ENCODE peak calls at places on chromosomes 2 and 18, in seven cellular contexts. F is dorsolateral prefrontal cortex, A is foreskin fibroblast, N is left ventricle myocardium inferior, C is fibroblast of the aortic adventitia, S is kidney epithelial cell, J is SJSA1. Y is an unnamed sample.

GRCh38 chr2:56183643-56184499 is at the start of gene CCDC85A:
- DNase-seq in F (peak; percentile 88), A (peak; percentile 42), N (peak; percentile 83), C (peak; percentile 78), S (no peak), J (peak; percentile 82), Y (peak; percentile 88)

GRCh38 chr2:120400546-120400945 is 54.6 kb downstream of the INHBB start:
- DNase-seq in F (no peak), A (no peak), N (no peak), C (no peak), S (no peak), J (peak; percentile 38), Y (no peak)

GRCh38 chr2:233471291-233472035 is 95.1 kb downstream of the USP40 start:
- DNase-seq in F (no peak), A (no peak), N (no peak), C (no peak), S (no peak), J (peak; percentile 23), Y (no peak)

GRCh38 chr2:179049203-179049545 is 763 bp downstream of the CCDC141 start:
- DNase-seq in F (no peak), A (no peak), N (no peak), C (no peak), S (no peak), J (no peak), Y (no peak)

GRCh38 chr18:12092398-12093229 is 1.0 kb upstream of the ANKRD62 start:
- DNase-seq in F (no peak), A (no peak), N (no peak), C (no peak), S (no peak), J (no peak), Y (no peak)

GRCh38 chr2:21280793-21281192 is 157.0 kb downstream of the TDRD15 start:
- DNase-seq in F (no peak), A (no peak), N (no peak), C (no peak), S (no peak), J (no peak), Y (no peak)

GRCh38 chr18:35010983-35011382 is 30.2 kb upstream of the MAPRE2 start:
- DNase-seq in F (no peak), A (no peak), N (no peak), C (peak; percentile 70), S (no peak), J (no peak), Y (no peak)

GRCh38 chr18:77146249-77147080 is 13.9 kb upstream of the MBP start:
- DNase-seq in F (no peak), A (no peak), N (no peak), C (no peak), S (no peak), J (no peak), Y (no peak)

GRCh38 chr18:52236134-52236533 is 103.9 kb upstream of the DCC start:
- DNase-seq in F (no peak), A (peak; percentile 47), N (no peak), C (no peak), S (no peak), J (no peak), Y (peak; percentile 74)

GRCh38 chr18:58213445-58213844 is 169.4 kb downstream of the NEDD4L start:
- DNase-seq in F (no peak), A (peak; percentile 88), N (no peak), C (peak; percentile 67), S (no peak), J (peak; percentile 79), Y (peak; percentile 93)

GRCh38 chr2:225010804-225011203 is 31.5 kb downstream of the DOCK10 start:
- DNase-seq in F (no peak), A (peak; percentile 68), N (no peak), C (peak; percentile 83), S (peak; percentile 47), J (no peak), Y (peak; percentile 93)

GRCh38 chr2:74374509-74375205 is 5.5 kb downstream of the DCTN1 start:
- DNase-seq in F (peak; percentile 96), A (peak; percentile 58), N (peak; percentile 78), C (peak; percentile 78), S (peak; percentile 65), J (no peak), Y (peak; percentile 50)

GRCh38 chr2:68948695-68949094 is 4.0 kb downstream of the GKN2 start:
- DNase-seq in F (no peak), A (no peak), N (no peak), C (no peak), S (no peak), J (no peak), Y (no peak)

GRCh38 chr18:54737986-54738385 is 90.3 kb upstream of the RAB27B start:
- DNase-seq in F (no peak), A (no peak), N (no peak), C (peak; percentile 54), S (no peak), J (no peak), Y (peak; percentile 75)

GRCh38 chr2:158600155-158600802 is 143.5 kb downstream of the PKP4 start:
- DNase-seq in F (no peak), A (peak; percentile 91), N (peak; percentile 33), C (peak; percentile 96), S (peak; percentile 60), J (peak; percentile 85), Y (peak; percentile 96)

DNA sequence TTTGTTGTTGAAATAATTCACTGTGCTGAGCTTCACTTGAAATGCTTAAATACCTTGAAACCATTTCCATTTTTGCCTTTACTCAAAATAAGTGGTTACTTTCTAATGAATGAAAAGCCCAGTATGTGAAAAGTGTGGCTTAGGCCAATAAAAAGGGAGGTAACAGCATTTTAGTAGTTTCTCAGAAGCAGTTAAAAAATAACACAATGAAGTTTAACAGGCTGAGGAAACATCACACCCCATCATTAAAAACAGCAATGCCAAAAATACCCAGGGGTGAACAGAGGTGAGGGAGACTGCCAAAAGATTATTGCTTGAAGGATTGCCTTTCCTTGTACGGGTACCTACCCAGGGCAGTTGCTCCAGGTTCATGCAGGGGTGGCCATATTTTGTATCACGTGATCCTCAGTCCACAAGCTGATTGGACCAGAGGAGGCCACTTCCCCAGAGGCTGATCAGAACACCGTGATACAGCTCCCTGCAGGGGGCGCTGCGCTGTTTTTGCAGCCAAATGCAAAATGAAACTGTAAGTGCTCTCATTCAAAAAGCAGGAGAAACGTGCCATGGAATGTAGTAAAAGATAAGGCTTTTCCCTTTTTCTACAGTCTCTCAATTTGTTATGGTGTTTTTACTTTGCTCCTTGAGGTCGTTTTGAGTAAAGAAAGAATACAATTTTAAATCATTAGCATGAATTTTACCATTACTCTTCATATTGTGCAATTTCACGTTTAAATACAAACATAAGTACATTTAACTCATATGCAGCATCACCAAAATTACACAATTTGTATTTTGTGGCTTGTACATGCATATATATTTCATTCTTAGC is 70.2 kb upstream of the SH3BP4 start:
- DNase-seq in F (peak; percentile 23), A (peak; percentile 48), N (peak; percentile 78), C (peak; percentile 99), S (peak; percentile 76), J (peak; percentile 89), Y (peak; percentile 77)
- H3K4me3 ChIP-seq in F (peak overlapping the region; percentile 35), A (no peak overlapping the region), N (peak overlapping the region; percentile 40), C (peak overlapping the region; percentile 23), S (no peak overlapping the region), J (no peak overlapping the region), Y (peak overlapping the region; percentile 15)

DNA sequence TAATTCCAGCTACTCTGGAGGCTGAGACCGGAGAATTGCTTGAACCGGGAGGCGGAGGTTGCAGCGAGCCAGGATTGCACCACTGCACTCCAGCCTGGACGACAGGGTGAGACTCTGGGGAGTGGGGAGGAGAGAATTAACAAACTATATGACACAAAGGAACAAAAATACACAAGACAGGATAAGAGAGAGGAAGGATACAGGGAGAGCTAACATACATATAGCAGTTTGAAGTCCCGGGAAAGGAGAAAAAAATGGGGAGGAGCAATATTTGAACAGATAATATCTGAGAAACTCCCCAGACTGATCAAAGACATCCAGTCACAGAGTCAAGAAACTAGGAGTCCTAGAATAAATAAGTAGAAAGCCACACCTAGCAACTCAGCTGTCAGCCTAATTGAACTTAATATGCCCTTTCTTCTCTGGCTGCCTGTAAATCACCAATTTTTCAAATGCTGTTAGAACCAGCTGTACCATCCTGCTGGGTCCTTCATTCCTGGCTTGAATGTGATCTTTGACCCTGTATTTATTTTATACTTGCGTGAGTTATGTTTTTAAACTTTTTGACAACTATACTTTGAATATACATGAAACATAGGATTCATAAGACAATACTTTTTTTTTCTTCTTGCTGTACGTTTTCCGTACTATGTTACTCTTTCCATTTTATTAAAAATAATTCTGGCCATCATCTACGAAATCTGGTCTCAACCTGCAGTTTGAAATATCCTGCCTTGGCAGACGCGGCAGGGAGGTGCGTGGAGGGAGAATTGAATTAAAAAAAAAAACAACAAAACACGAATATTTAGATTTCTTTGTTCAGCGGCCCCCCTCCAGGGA is 876 bp upstream of the CYP27A1 start:
- DNase-seq in F (no peak), A (no peak), N (no peak), C (peak; percentile 7), S (no peak), J (no peak), Y (peak; percentile 3)
- H3K4me3 ChIP-seq in F (peak overlapping the region; percentile 67), A (peak overlapping the region; percentile 79), N (peak overlapping the region; percentile 80), C (peak overlapping the region; percentile 55), S (peak overlapping the region; percentile 69), J (peak overlapping the region; percentile 54), Y (peak overlapping the region; percentile 76)

GRCh38 chr2:150214626-150215025 is 272.8 kb downstream of the RND3 start:
- DNase-seq in F (no peak), A (no peak), N (no peak), C (no peak), S (no peak), J (no peak), Y (no peak)
- H3K4me3 ChIP-seq in F (no peak overlapping the region), A (no peak overlapping the region), N (no peak overlapping the region), C (no peak overlapping the region), S (no peak overlapping the region), J (no peak overlapping the region), Y (no peak overlapping the region)

GRCh38 chr2:78994789-78995188 is 30.7 kb upstream of the REG3G start:
- DNase-seq in F (no peak), A (no peak), N (no peak), C (no peak), S (no peak), J (no peak), Y (no peak)

GRCh38 chr2:78999410-78999809 is 26.1 kb upstream of the REG3G start:
- DNase-seq in F (no peak), A (no peak), N (no peak), C (peak; percentile 9), S (no peak), J (no peak), Y (peak; percentile 35)

GRCh38 chr2:78992807-78993517 is 32.5 kb upstream of the REG3G start:
- DNase-seq in F (no peak), A (no peak), N (no peak), C (no peak), S (no peak), J (no peak), Y (no peak)

GRCh38 chr2:78992451-78992806 is 33.1 kb upstream of the REG3G start:
- DNase-seq in F (no peak), A (no peak), N (no peak), C (no peak), S (no peak), J (no peak), Y (peak; percentile 34)

DNA sequence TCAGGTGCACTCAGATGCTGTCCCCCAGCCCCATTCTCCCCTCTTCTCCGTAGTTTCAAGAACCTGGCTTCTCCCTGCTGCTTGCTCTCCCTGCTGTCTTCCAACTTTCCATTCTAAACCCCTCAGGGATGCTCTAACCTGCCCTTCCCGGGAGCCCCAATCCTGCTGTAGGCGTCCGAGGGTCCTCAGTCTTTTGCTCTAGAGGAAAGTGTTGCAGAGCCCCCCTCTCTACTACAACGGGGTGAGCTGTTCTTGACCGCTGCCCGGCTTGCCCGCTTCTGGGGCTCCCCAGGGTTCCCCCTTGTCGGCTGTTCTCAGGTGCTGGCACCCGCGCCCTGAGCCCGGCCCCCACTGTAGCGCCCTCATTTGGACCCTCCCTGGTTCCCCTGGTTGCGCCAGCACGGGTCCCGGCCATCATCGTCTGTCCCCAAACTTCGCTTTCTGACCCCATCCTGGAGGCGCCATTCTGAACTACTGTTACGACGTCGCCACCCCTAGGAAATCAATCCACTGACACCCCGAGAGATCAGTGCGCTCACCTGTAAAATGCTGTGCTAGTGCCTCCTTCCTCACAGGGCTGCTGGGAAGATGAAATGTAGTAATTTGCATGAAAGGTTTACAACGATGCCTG is 31.9 kb upstream of the REG3G start:
- DNase-seq in F (no peak), A (no peak), N (no peak), C (no peak), S (no peak), J (no peak), Y (no peak)
- H3K4me3 ChIP-seq in F (peak overlapping the region; percentile 65), A (no peak overlapping the region), N (no peak overlapping the region), C (no peak overlapping the region), S (no peak overlapping the region), J (no peak overlapping the region), Y (no peak overlapping the region)